ENCODE peak calls at places on chromosomes 6 and 20, in eight cellular contexts. One of them, this sample, is unnamed.

GRCh38 chr20:54137115-54137514 is 36.7 kb downstream of the CYP24A1 start:
- DNase-seq in NAMALWA: no peak
- DNase-seq in MV-4-11: no peak
- DNase-seq in cardiac muscle cell: no peak
- DNase-seq in NCI-H1417 treated with DMSO at 0.1 percent for 48 hours: no peak
- DNase-seq in nucleus accumbens: no peak
- DNase-seq in activated naive CD4-positive, alpha-beta T cell treated with anti-CD3 and anti-CD28 coated beads, Interleukin-2, amount 10 ng/mL, durations not matched to agents 7 days and 5 days: no peak
- DNase-seq in C1 segment of cervical spinal cord: no peak
- DNase-seq in this sample: no peak

GRCh38 chr6:75546401-75546800 is 52.8 kb upstream of the FILIP1 start:
- DNase-seq in NAMALWA: peak; percentile 39
- DNase-seq in MV-4-11: no peak
- DNase-seq in cardiac muscle cell: peak; percentile 15
- DNase-seq in NCI-H1417 treated with DMSO at 0.1 percent for 48 hours: no peak
- DNase-seq in nucleus accumbens: no peak
- DNase-seq in activated naive CD4-positive, alpha-beta T cell treated with anti-CD3 and anti-CD28 coated beads, Interleukin-2, amount 10 ng/mL, durations not matched to agents 7 days and 5 days: no peak
- DNase-seq in C1 segment of cervical spinal cord: no peak
- DNase-seq in this sample: no peak

GRCh38 chr20:33169176-33169794 is 1.3 kb downstream of the BPIFA2 start:
- DNase-seq in NAMALWA: peak; percentile 56
- DNase-seq in MV-4-11: no peak
- DNase-seq in cardiac muscle cell: no peak
- DNase-seq in NCI-H1417 treated with DMSO at 0.1 percent for 48 hours: no peak
- DNase-seq in nucleus accumbens: no peak
- DNase-seq in activated naive CD4-positive, alpha-beta T cell treated with anti-CD3 and anti-CD28 coated beads, Interleukin-2, amount 10 ng/mL, durations not matched to agents 7 days and 5 days: peak; percentile 33
- DNase-seq in C1 segment of cervical spinal cord: no peak
- DNase-seq in this sample: no peak

GRCh38 chr6:6332873-6333272 is 12.4 kb upstream of the F13A1 start:
- DNase-seq in NAMALWA: no peak
- DNase-seq in MV-4-11: peak; percentile 35
- DNase-seq in cardiac muscle cell: no peak
- DNase-seq in NCI-H1417 treated with DMSO at 0.1 percent for 48 hours: no peak
- DNase-seq in nucleus accumbens: no peak
- DNase-seq in activated naive CD4-positive, alpha-beta T cell treated with anti-CD3 and anti-CD28 coated beads, Interleukin-2, amount 10 ng/mL, durations not matched to agents 7 days and 5 days: no peak
- DNase-seq in C1 segment of cervical spinal cord: no peak
- DNase-seq in this sample: no peak

GRCh38 chr6:49551126-49551865 is 828 bp downstream of the C6orf141 start:
- DNase-seq in NAMALWA: no peak
- DNase-seq in MV-4-11: no peak
- DNase-seq in cardiac muscle cell: peak; percentile 36
- DNase-seq in NCI-H1417 treated with DMSO at 0.1 percent for 48 hours: no peak
- DNase-seq in nucleus accumbens: no peak
- DNase-seq in activated naive CD4-positive, alpha-beta T cell treated with anti-CD3 and anti-CD28 coated beads, Interleukin-2, amount 10 ng/mL, durations not matched to agents 7 days and 5 days: peak; percentile 21
- DNase-seq in C1 segment of cervical spinal cord: no peak
- DNase-seq in this sample: no peak

GRCh38 chr6:154403803-154404202 is 47.2 kb upstream of the IPCEF1 start:
- DNase-seq in NAMALWA: no peak
- DNase-seq in MV-4-11: peak; percentile 0
- DNase-seq in cardiac muscle cell: no peak
- DNase-seq in NCI-H1417 treated with DMSO at 0.1 percent for 48 hours: no peak
- DNase-seq in nucleus accumbens: no peak
- DNase-seq in activated naive CD4-positive, alpha-beta T cell treated with anti-CD3 and anti-CD28 coated beads, Interleukin-2, amount 10 ng/mL, durations not matched to agents 7 days and 5 days: no peak
- DNase-seq in C1 segment of cervical spinal cord: no peak
- DNase-seq in this sample: no peak

GRCh38 chr6:2132416-2132815 is 113.0 kb downstream of the GMDS start:
- DNase-seq in NAMALWA: no peak
- DNase-seq in MV-4-11: no peak
- DNase-seq in cardiac muscle cell: no peak
- DNase-seq in NCI-H1417 treated with DMSO at 0.1 percent for 48 hours: no peak
- DNase-seq in nucleus accumbens: no peak
- DNase-seq in activated naive CD4-positive, alpha-beta T cell treated with anti-CD3 and anti-CD28 coated beads, Interleukin-2, amount 10 ng/mL, durations not matched to agents 7 days and 5 days: no peak
- DNase-seq in C1 segment of cervical spinal cord: no peak
- DNase-seq in this sample: no peak

GRCh38 chr6:142207265-142207877 is 60.3 kb downstream of the VTA1 start:
- DNase-seq in NAMALWA: peak; percentile 52
- DNase-seq in MV-4-11: peak; percentile 1
- DNase-seq in cardiac muscle cell: peak; percentile 78
- DNase-seq in NCI-H1417 treated with DMSO at 0.1 percent for 48 hours: no peak
- DNase-seq in nucleus accumbens: no peak
- DNase-seq in activated naive CD4-positive, alpha-beta T cell treated with anti-CD3 and anti-CD28 coated beads, Interleukin-2, amount 10 ng/mL, durations not matched to agents 7 days and 5 days: peak; percentile 53
- DNase-seq in C1 segment of cervical spinal cord: no peak
- DNase-seq in this sample: no peak

This sample was measured in NCI-H187 treated with DMSO at 0.1 percent for 48 hours.